ENCODE peak calls at places on chromosome 13, in six cellular contexts. X is AG08395; T is T-cell; Y is EL; V is hypothalamus; U is activated CD4-positive, CD25-positive, alpha-beta regulatory T cell treated with anti-CD3 and anti-CD28 coated beads, Interleukin-2, amount 50 U/mL, for 72 hours. E is an unnamed sample.

GRCh38 chr13:57825066-57825465 is 193.5 kb downstream of the PCDH17 start:
- DNase-seq in X (no peak), T (no peak), Y (no peak), V (no peak), U (no peak), E (no peak)

GRCh38 chr13:21058361-21058760 is 3.0 kb downstream of the LATS2 start:
- DNase-seq in X (no peak), T (no peak), Y (peak), V (no peak), U (no peak), E (no peak)

GRCh38 chr13:74158028-74158427 is 23.8 kb upstream of the KLF12 start:
- DNase-seq in X (no peak), T (no peak), Y (no peak), V (no peak), U (no peak), E (no peak)

GRCh38 chr13:71886880-71887279 is 19.9 kb upstream of the DACH1 start:
- DNase-seq in X (no peak), T (no peak), Y (no peak), V (no peak), U (no peak), E (no peak)

GRCh38 chr13:86881390-86881789 is 789.8 kb upstream of the SLITRK5 start:
- DNase-seq in X (no peak), T (no peak), Y (no peak), V (no peak), U (no peak), E (no peak)

GRCh38 chr13:72643339-72643989 is 84.0 kb downstream of the MZT1 start:
- DNase-seq in X (peak), T (no peak), Y (peak), V (no peak), U (peak), E (no peak)

GRCh38 chr13:71626396-71626795 is 240.6 kb downstream of the DACH1 start:
- DNase-seq in X (no peak), T (no peak), Y (no peak), V (no peak), U (no peak), E (no peak)

GRCh38 chr13:65011403-65011802 is 2218.7 kb downstream of the PCDH9 start:
- DNase-seq in X (no peak), T (no peak), Y (no peak), V (no peak), U (no peak), E (no peak)

GRCh38 chr13:107642841-107643240 is 572.5 kb downstream of the LIG4 start:
- DNase-seq in X (no peak), T (no peak), Y (no peak), V (no peak), U (no peak), E (no peak)

GRCh38 chr13:109667754-109668360 is 118.5 kb downstream of the IRS2 start:
- DNase-seq in X (no peak), T (no peak), Y (no peak), V (no peak), U (no peak), E (no peak)

GRCh38 chr13:97327521-97328221 is 105.5 kb downstream of the MBNL2 start:
- DNase-seq in X (no peak), T (no peak), Y (peak), V (no peak), U (no peak), E (no peak)

GRCh38 chr13:35016362-35017148 is 74.5 kb downstream of the NBEA start:
- DNase-seq in X (no peak), T (no peak), Y (no peak), V (no peak), U (no peak), E (no peak)

GRCh38 chr13:67343777-67344176 is 113.6 kb upstream of the PCDH9 start:
- DNase-seq in X (no peak), T (no peak), Y (no peak), V (no peak), U (no peak), E (no peak)

GRCh38 chr13:92719868-92720267 is 506.7 kb upstream of the GPC6 start:
- DNase-seq in X (no peak), T (no peak), Y (no peak), V (no peak), U (no peak), E (no peak)

GRCh38 chr13:113124211-113125025 is 1.8 kb downstream of the F10 start:
- DNase-seq in X (no peak), T (no peak), Y (no peak), V (no peak), U (peak), E (peak)

GRCh38 chr13:50685491-50685890 is 158.0 kb downstream of the DLEU7 start:
- DNase-seq in X (no peak), T (no peak), Y (no peak), V (no peak), U (no peak), E (no peak)

GRCh38 chr13:26831336-26831908 is 70.8 kb upstream of the GPR12 start:
- DNase-seq in X (no peak), T (no peak), Y (no peak), V (no peak), U (no peak), E (no peak)

GRCh38 chr13:23760000-23760399 is 129.2 kb downstream of the MIPEP start:
- DNase-seq in X (no peak), T (no peak), Y (no peak), V (no peak), U (no peak), E (no peak)

GRCh38 chr13:44448373-44448772 is 74.7 kb downstream of the SERP2 start:
- DNase-seq in X (no peak), T (no peak), Y (no peak), V (no peak), U (no peak), E (no peak)

GRCh38 chr13:50392977-50393376 is 377.7 kb downstream of the KCNRG start:
- DNase-seq in X (no peak), T (no peak), Y (no peak), V (no peak), U (no peak), E (no peak)

GRCh38 chr13:74910399-74910798 is 571.6 kb downstream of the TBC1D4 start:
- DNase-seq in X (no peak), T (no peak), Y (no peak), V (no peak), U (no peak), E (no peak)

GRCh38 chr13:24389506-24389905 is 80.1 kb downstream of the C1QTNF9 start:
- DNase-seq in X (no peak), T (no peak), Y (no peak), V (no peak), U (no peak), E (no peak)

GRCh38 chr13:72463561-72463960 is 263.9 kb downstream of the MZT1 start:
- DNase-seq in X (no peak), T (no peak), Y (no peak), V (no peak), U (no peak), E (no peak)

GRCh38 chr13:33728271-33729037 is 89.5 kb upstream of the RFC3 start:
- DNase-seq in X (no peak), T (no peak), Y (peak), V (no peak), U (no peak), E (no peak)

E was measured in activated B cell treated with CpG ODN at 0.5 μM for 24 hours.